ENCODE peak calls at places on chromosomes 6 and 20, in ten cellular contexts. B is WTC11, A is sigmoid colon, J is HFF-Myc, I is fibroblast of mammary gland, V is astrocyte of the cerebellum, H is fibroblast of the aortic adventitia, Z is ascending aorta, S is foreskin fibroblast, P is type B pancreatic cell. N is an unnamed sample.

GRCh38 chr20:4406627-4407026 is 315.1 kb upstream of the PRND start:
- DNase-seq in B (no peak), A (no peak), J (peak), I (peak), V (no peak), H (peak), Z (no peak), S (peak), P (no peak), N (no peak)

GRCh38 chr6:41733349-41733706 is 2.1 kb downstream of the TFEB start:
- DNase-seq in B (no peak), A (no peak), J (no peak), I (no peak), V (no peak), H (no peak), Z (no peak), S (peak), P (no peak), N (no peak)

GRCh38 chr6:137493218-137494038 is 766 bp downstream of the OLIG3 start:
- DNase-seq in B (peak), A (no peak), J (no peak), I (peak), V (no peak), H (no peak), Z (no peak), S (peak), P (no peak), N (no peak)

GRCh38 chr20:63014710-63015109 is 7.9 kb upstream of the BHLHE23 start:
- DNase-seq in B (peak), A (no peak), J (no peak), I (no peak), V (no peak), H (no peak), Z (no peak), S (no peak), P (no peak), N (no peak)

GRCh38 chr6:159092631-159093030 is 47.8 kb upstream of the TAGAP start:
- DNase-seq in B (no peak), A (no peak), J (no peak), I (no peak), V (no peak), H (no peak), Z (no peak), S (no peak), P (no peak), N (no peak)

GRCh38 chr6:7153807-7154206 is 46.0 kb downstream of the RREB1 start:
- DNase-seq in B (no peak), A (no peak), J (no peak), I (no peak), V (no peak), H (no peak), Z (no peak), S (no peak), P (no peak), N (no peak)

GRCh38 chr20:52035977-52036376 is 155.6 kb downstream of the ZFP64 start:
- DNase-seq in B (no peak), A (no peak), J (no peak), I (no peak), V (no peak), H (no peak), Z (no peak), S (no peak), P (no peak), N (no peak)

GRCh38 chr20:2596673-2597279 is 55.7 kb upstream of the NOP56 start:
- DNase-seq in B (no peak), A (no peak), J (peak), I (peak), V (no peak), H (no peak), Z (no peak), S (peak), P (no peak), N (no peak)

GRCh38 chr6:109117346-109118035 is 22.2 kb downstream of the CEP57L1 start:
- DNase-seq in B (no peak), A (no peak), J (no peak), I (peak), V (no peak), H (no peak), Z (no peak), S (no peak), P (no peak), N (no peak)

GRCh38 chr6:24126586-24127192 is 674 bp downstream of the NRSN1 start:
- DNase-seq in B (peak), A (no peak), J (peak), I (peak), V (peak), H (peak), Z (no peak), S (peak), P (peak), N (no peak)

GRCh38 chr6:160940197-160940596 is 51.4 kb upstream of the MAP3K4 start:
- DNase-seq in B (no peak), A (no peak), J (no peak), I (no peak), V (no peak), H (no peak), Z (no peak), S (no peak), P (no peak), N (no peak)

DNA sequence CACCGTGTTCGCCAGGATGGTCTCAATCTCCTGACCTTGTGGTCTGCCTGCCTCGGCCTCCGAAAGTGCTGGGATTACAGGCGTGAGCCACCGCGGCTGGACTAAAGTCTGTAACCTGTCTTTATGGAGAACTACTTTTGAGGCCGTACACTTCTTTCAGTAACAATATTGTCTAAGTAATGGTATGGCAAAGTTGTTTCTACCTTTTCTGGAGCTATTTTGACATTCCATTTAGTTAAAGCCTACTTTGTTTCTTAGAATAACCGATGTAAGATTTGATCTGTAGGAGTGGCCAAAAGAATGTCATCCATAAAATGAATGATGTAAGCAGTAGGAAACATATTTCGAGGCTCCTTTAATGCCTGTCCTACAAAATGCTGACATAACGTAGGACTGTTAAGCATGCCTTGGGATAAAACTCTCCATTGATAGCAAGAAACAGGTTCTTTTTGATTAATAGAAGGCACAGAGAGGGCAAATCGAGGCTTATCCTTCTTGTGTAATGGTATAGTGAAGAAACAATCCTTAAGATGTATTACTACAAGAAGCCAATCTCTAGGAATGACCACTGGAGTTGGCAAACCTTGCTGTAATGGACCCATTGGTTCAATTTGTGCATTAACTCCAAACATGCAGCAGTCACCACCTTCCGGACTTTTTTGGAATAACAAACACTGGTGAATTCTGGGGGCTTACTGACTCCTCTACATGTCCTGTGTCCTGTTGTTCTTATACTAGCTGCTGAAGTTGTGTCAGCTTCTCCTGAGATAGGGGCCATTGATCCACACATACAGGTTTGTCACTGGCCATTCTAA is 35.9 kb downstream of the HLA-DRA start:
- DNase-seq in B (no peak), A (no peak), J (no peak), I (no peak), V (no peak), H (no peak), Z (no peak), S (no peak), P (no peak), N (no peak)
- TF ChIP-seq CTCF in B (no peak), A (no peak), J (no peak), I (no peak), V (no peak), H (no peak), Z (no peak), S (no peak), P (no peak), N (no peak)

DNA sequence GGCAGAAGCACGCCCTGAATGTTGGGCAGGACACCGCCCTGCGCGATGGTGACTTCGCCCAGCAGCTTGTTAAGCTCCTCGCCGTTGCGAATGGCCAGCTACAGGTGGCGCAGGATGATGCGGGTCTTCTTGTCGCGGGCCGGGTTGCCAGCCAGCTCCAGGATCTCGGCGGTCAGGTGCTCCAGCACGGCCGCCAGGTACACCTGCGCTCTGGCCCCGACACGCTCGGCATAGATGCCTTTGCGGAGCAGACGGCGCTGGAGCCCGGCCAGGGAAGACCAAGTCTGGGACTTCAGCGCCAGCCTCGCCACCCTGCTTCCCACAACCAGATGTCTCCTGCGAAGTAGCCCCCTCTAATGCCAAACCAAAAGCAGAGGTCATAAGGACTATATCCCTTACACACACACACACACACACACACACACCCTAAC is 8.0 kb upstream of the SLC17A3 start:
- DNase-seq in B (peak), A (no peak), J (no peak), I (no peak), V (no peak), H (no peak), Z (no peak), S (peak), P (no peak), N (no peak)
- TF ChIP-seq CTCF in B (no peak), A (no peak), J (no peak), I (no peak), V (no peak), H (no peak), Z (no peak), S (no peak), P (no peak), N (no peak)

GRCh38 chr6:70172252-70172651 is 130.6 kb downstream of the COL9A1 start:
- DNase-seq in B (no peak), A (no peak), J (no peak), I (no peak), V (no peak), H (no peak), Z (no peak), S (no peak), P (no peak), N (no peak)
- TF ChIP-seq CTCF in B (no peak), A (no peak), J (no peak), I (no peak), V (no peak), H (no peak), Z (no peak), S (no peak), P (no peak), N (no peak)

GRCh38 chr6:84549912-84550311 is 214.5 kb downstream of the TBX18 start:
- DNase-seq in B (peak), A (no peak), J (no peak), I (peak), V (no peak), H (no peak), Z (no peak), S (no peak), P (no peak), N (no peak)
- TF ChIP-seq CTCF in B (no peak), A (no peak), J (peak), I (peak), V (no peak), H (peak), Z (no peak), S (no peak), P (peak), N (no peak)